ENCODE peak calls at places on chromosomes 13 and 19, in four cellular contexts. X is GM12865; F is stimulated activated CD8-positive, alpha-beta memory T cell treated with anti-CD3 and anti-CD28 coated beads, Interleukin-4, amount 100 ng/mL, for 48 hours; K is ecto neural progenitor cell. P is an unnamed sample.

GRCh38 chr19:19075126-19075525 is 11.3 kb downstream of the SLC25A42 start:
- DNase-seq in F (no peak), X (no peak), K (no peak), P (no peak)

GRCh38 chr19:12574036-12574435 is 22.8 kb upstream of the ZNF564 start:
- DNase-seq in K (peak), F (no peak), X (peak), P (peak)

GRCh38 chr19:33904681-33905080 is 108.0 kb downstream of the KCTD15 start:
- DNase-seq in X (no peak), K (peak), F (no peak), P (no peak)

GRCh38 chr19:7916137-7916907 is 1.7 kb downstream of the TGFBR3L start:
- DNase-seq in X (peak), F (peak), K (no peak), P (peak)

GRCh38 chr19:50328257-50329145 is 676 bp downstream of the KCNC3 start:
- DNase-seq in X (peak), F (peak), K (peak), P (no peak)

GRCh38 chr19:45175663-45176345 is 2.2 kb downstream of the TRAPPC6A start:
- DNase-seq in F (no peak), X (no peak), K (no peak), P (no peak)

GRCh38 chr19:11169896-11170678 is 14.5 kb upstream of the SPC24 start:
- DNase-seq in F (no peak), K (no peak), X (no peak), P (no peak)

GRCh38 chr19:23393121-23393520 is 2.1 kb downstream of the ZNF91 start:
- DNase-seq in K (no peak), X (no peak), F (no peak), P (no peak)

GRCh38 chr19:35733180-35734125 is 8.8 kb downstream of the IGFLR1 start:
- DNase-seq in F (no peak), K (no peak), X (no peak), P (no peak)

GRCh38 chr13:101111894-101112293 is 304.4 kb downstream of the NALCN start:
- DNase-seq in K (no peak), X (no peak), F (no peak), P (no peak)

GRCh38 chr13:26541678-26542553 is 15.6 kb upstream of the WASF3 start:
- DNase-seq in F (no peak), K (no peak), X (no peak), P (no peak)

P was measured in RPMI8226.